ENCODE peak calls at places on chromosomes 16 and 17, in five cellular contexts. One of them, this sample, is unnamed.
A peak's percentile ranks its signal among the peaks of the same experiment; 100 is the strongest.

GRCh38 chr17:8141046-8141445 is 11.2 kb downstream of the PER1 start:
- DNase-seq in left ventricle myocardium inferior: no peak
- DNase-seq in right lobe of liver: no peak
- DNase-seq in RWPE1: no peak
- DNase-seq in AG10803: no peak
- DNase-seq in this sample: no peak

GRCh38 chr17:73823684-73824083 is 179.4 kb upstream of the SDK2 start:
- DNase-seq in left ventricle myocardium inferior: no peak
- DNase-seq in right lobe of liver: no peak
- DNase-seq in RWPE1: no peak
- DNase-seq in AG10803: no peak
- DNase-seq in this sample: no peak

GRCh38 chr16:27406729-27407128 is 4.8 kb downstream of the IL21R start:
- DNase-seq in left ventricle myocardium inferior: no peak
- DNase-seq in right lobe of liver: no peak
- DNase-seq in RWPE1: no peak
- DNase-seq in AG10803: no peak
- DNase-seq in this sample: no peak

GRCh38 chr17:39809221-39809620 is 54.9 kb downstream of the IKZF3 start:
- DNase-seq in left ventricle myocardium inferior: no peak
- DNase-seq in right lobe of liver: no peak
- DNase-seq in RWPE1: no peak
- DNase-seq in AG10803: no peak
- DNase-seq in this sample: no peak

GRCh38 chr16:3327514-3327913 is 22.2 kb downstream of the ZNF75A start:
- DNase-seq in left ventricle myocardium inferior: no peak
- DNase-seq in right lobe of liver: no peak
- DNase-seq in RWPE1: no peak
- DNase-seq in AG10803: no peak
- DNase-seq in this sample: no peak

GRCh38 chr17:69709441-69709840 is 294.9 kb downstream of the MAP2K6 start:
- DNase-seq in left ventricle myocardium inferior: no peak
- DNase-seq in right lobe of liver: no peak
- DNase-seq in RWPE1: no peak
- DNase-seq in AG10803: no peak
- DNase-seq in this sample: no peak

GRCh38 chr16:55047331-55047730 is 116.7 kb downstream of the IRX5 start:
- DNase-seq in left ventricle myocardium inferior: no peak
- DNase-seq in right lobe of liver: no peak
- DNase-seq in RWPE1: no peak
- DNase-seq in AG10803: no peak
- DNase-seq in this sample: no peak

GRCh38 chr16:57355898-57356414 is 2.6 kb upstream of the CCL22 start:
- DNase-seq in left ventricle myocardium inferior: no peak
- DNase-seq in right lobe of liver: no peak
- DNase-seq in RWPE1: no peak
- DNase-seq in AG10803: no peak
- DNase-seq in this sample: no peak

GRCh38 chr16:30092373-30093010 is 768 bp upstream of the TBX6 start:
- DNase-seq in left ventricle myocardium inferior: peak; percentile 75
- DNase-seq in right lobe of liver: peak; percentile 71
- DNase-seq in RWPE1: no peak
- DNase-seq in AG10803: peak; percentile 42
- DNase-seq in this sample: peak; percentile 92

DNA sequence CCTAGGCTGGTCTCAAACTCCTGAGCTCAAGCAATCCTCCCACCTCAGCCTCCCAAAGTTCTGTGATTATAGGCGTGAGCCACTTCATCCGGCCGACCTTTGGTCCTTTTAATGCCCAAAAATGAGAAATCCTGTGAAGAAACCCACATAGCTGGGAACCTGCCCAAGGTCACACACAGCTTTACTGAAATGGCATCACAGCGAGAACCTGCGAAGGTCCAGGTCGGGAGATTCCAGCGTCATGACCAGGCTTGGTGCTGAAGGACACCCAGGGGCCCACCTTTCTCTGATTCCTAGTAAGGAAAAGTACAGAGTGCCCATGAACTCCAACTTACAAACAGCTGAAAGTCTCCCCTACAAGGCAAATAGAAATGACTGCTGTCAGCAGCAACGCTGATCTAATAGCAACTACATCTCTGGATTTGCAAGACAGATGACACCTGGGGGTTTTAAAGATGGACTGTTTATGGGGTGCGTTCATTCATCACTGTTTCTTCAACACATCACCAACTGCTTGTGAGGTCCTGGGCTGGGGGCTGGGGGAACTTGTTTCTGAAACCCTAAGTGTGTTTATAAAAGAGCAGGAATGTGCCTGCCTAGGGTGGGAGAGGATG is 24.5 kb upstream of the DNAH17 start:
- DNase-seq in left ventricle myocardium inferior: no peak
- DNase-seq in right lobe of liver: no peak
- DNase-seq in RWPE1: no peak
- DNase-seq in AG10803: no peak
- DNase-seq in this sample: no peak
- TF ChIP-seq CTCF in left ventricle myocardium inferior: no peak
- TF ChIP-seq CTCF in right lobe of liver: no peak
- TF ChIP-seq CTCF in RWPE1: no peak
- TF ChIP-seq CTCF in AG10803: no peak
- TF ChIP-seq CTCF in this sample: no peak

GRCh38 chr16:72195609-72196008 is 23.7 kb upstream of the PMFBP1 start:
- DNase-seq in left ventricle myocardium inferior: no peak
- DNase-seq in right lobe of liver: no peak
- DNase-seq in RWPE1: no peak
- DNase-seq in AG10803: no peak
- DNase-seq in this sample: peak; percentile 26
- TF ChIP-seq CTCF in left ventricle myocardium inferior: no peak
- TF ChIP-seq CTCF in right lobe of liver: no peak
- TF ChIP-seq CTCF in RWPE1: no peak
- TF ChIP-seq CTCF in AG10803: no peak
- TF ChIP-seq CTCF in this sample: no peak

DNA sequence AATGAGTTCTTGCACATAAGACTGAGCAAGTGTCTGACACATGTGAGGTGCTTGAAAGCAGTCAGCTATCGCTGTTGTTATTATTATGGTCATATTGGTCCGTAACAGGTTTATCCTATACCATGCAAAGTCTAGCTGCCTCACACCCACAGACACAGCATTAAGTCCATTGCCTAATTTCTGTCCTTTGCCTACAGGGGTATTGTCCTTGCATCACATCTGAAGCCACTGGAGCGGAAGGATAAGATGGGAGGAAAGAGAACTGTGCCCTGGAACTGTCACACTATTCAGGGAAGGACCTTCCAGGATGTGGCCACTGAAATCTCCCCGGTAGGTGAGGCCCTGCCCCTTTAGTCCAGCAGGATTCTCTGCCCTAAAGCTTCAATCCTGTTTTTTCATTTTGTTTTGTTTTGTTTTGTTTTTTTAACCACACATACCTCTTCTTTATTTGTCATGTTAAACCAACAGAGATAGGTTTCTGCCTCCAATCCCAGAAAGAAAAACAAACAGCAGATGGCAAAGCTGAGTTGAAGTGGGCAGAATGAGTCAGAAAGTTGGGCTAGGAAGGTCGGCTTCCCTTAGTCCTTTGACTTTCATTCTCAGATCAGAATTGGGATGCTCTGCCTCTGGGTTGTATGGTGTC is 2.2 kb upstream of the EFTUD2 start:
- DNase-seq in left ventricle myocardium inferior: no peak
- DNase-seq in right lobe of liver: peak; percentile 28
- DNase-seq in RWPE1: no peak
- DNase-seq in AG10803: peak; percentile 60
- DNase-seq in this sample: no peak
- TF ChIP-seq CTCF in left ventricle myocardium inferior: no peak
- TF ChIP-seq CTCF in right lobe of liver: no peak
- TF ChIP-seq CTCF in RWPE1: no peak
- TF ChIP-seq CTCF in AG10803: peak; percentile 47
- TF ChIP-seq CTCF in this sample: no peak

GRCh38 chr17:75525806-75526554 is 483 bp downstream of the LLGL2 start:
- DNase-seq in left ventricle myocardium inferior: no peak
- DNase-seq in right lobe of liver: peak; percentile 78
- DNase-seq in RWPE1: no peak
- DNase-seq in AG10803: no peak
- DNase-seq in this sample: no peak

GRCh38 chr17:75526555-75527270 is 1.2 kb downstream of the LLGL2 start:
- DNase-seq in left ventricle myocardium inferior: no peak
- DNase-seq in right lobe of liver: no peak
- DNase-seq in RWPE1: no peak
- DNase-seq in AG10803: no peak
- DNase-seq in this sample: no peak

GRCh38 chr17:75524269-75524970 is 1.1 kb upstream of the LLGL2 start:
- DNase-seq in left ventricle myocardium inferior: no peak
- DNase-seq in right lobe of liver: peak; percentile 48
- DNase-seq in RWPE1: no peak
- DNase-seq in AG10803: no peak
- DNase-seq in this sample: no peak

GRCh38 chr17:75523647-75524046 is 1.9 kb upstream of the LLGL2 start:
- DNase-seq in left ventricle myocardium inferior: no peak
- DNase-seq in right lobe of liver: peak; percentile 43
- DNase-seq in RWPE1: no peak
- DNase-seq in AG10803: no peak
- DNase-seq in this sample: no peak

GRCh38 chr17:75524971-75525805 is at the start of gene LLGL2:
- DNase-seq in left ventricle myocardium inferior: peak; percentile 67
- DNase-seq in right lobe of liver: peak; percentile 90
- DNase-seq in RWPE1: peak; percentile 98
- DNase-seq in AG10803: no peak
- DNase-seq in this sample: peak; percentile 68
- TF ChIP-seq CTCF in left ventricle myocardium inferior: peak; percentile 67
- TF ChIP-seq CTCF in right lobe of liver: peak; percentile 61
- TF ChIP-seq CTCF in RWPE1: peak; percentile 75
- TF ChIP-seq CTCF in AG10803: no peak
- TF ChIP-seq CTCF in this sample: no peak

GRCh38 chr16:22270525-22270924 is 26.7 kb upstream of the POLR3E start:
- DNase-seq in left ventricle myocardium inferior: no peak
- DNase-seq in right lobe of liver: no peak
- DNase-seq in RWPE1: no peak
- DNase-seq in AG10803: peak; percentile 13
- DNase-seq in this sample: no peak

GRCh38 chr16:22278418-22278817 is 18.8 kb upstream of the POLR3E start:
- DNase-seq in left ventricle myocardium inferior: no peak
- DNase-seq in right lobe of liver: no peak
- DNase-seq in RWPE1: no peak
- DNase-seq in AG10803: no peak
- DNase-seq in this sample: no peak

GRCh38 chr16:22278841-22279240 is 18.4 kb upstream of the POLR3E start:
- DNase-seq in left ventricle myocardium inferior: no peak
- DNase-seq in right lobe of liver: no peak
- DNase-seq in RWPE1: no peak
- DNase-seq in AG10803: no peak
- DNase-seq in this sample: no peak

GRCh38 chr16:22274916-22275315 is 22.3 kb upstream of the POLR3E start:
- DNase-seq in left ventricle myocardium inferior: no peak
- DNase-seq in right lobe of liver: no peak
- DNase-seq in RWPE1: no peak
- DNase-seq in AG10803: no peak
- DNase-seq in this sample: no peak
- TF ChIP-seq CTCF in left ventricle myocardium inferior: no peak
- TF ChIP-seq CTCF in right lobe of liver: no peak
- TF ChIP-seq CTCF in RWPE1: no peak
- TF ChIP-seq CTCF in AG10803: no peak
- TF ChIP-seq CTCF in this sample: no peak

GRCh38 chr17:71902931-71903506 is 217.8 kb upstream of the SOX9 start:
- DNase-seq in left ventricle myocardium inferior: no peak
- DNase-seq in right lobe of liver: no peak
- DNase-seq in RWPE1: peak; percentile 5
- DNase-seq in AG10803: peak; percentile 25
- DNase-seq in this sample: no peak

GRCh38 chr17:71900830-71901229 is 220.0 kb upstream of the SOX9 start:
- DNase-seq in left ventricle myocardium inferior: no peak
- DNase-seq in right lobe of liver: no peak
- DNase-seq in RWPE1: peak; percentile 91
- DNase-seq in AG10803: no peak
- DNase-seq in this sample: no peak

GRCh38 chr17:71899317-71899716 is 221.5 kb upstream of the SOX9 start:
- DNase-seq in left ventricle myocardium inferior: no peak
- DNase-seq in right lobe of liver: no peak
- DNase-seq in RWPE1: peak; percentile 55
- DNase-seq in AG10803: no peak
- DNase-seq in this sample: no peak
- TF ChIP-seq CTCF in left ventricle myocardium inferior: no peak
- TF ChIP-seq CTCF in right lobe of liver: no peak
- TF ChIP-seq CTCF in RWPE1: no peak
- TF ChIP-seq CTCF in AG10803: no peak
- TF ChIP-seq CTCF in this sample: no peak

GRCh38 chr17:75753193-75753513 is 11.8 kb downstream of the GALK1 start:
- DNase-seq in left ventricle myocardium inferior: no peak
- DNase-seq in right lobe of liver: no peak
- DNase-seq in RWPE1: no peak
- DNase-seq in AG10803: no peak
- DNase-seq in this sample: no peak

GRCh38 chr17:75750661-75751423 is 14.2 kb downstream of the GALK1 start:
- DNase-seq in left ventricle myocardium inferior: no peak
- DNase-seq in right lobe of liver: no peak
- DNase-seq in RWPE1: no peak
- DNase-seq in AG10803: no peak
- DNase-seq in this sample: no peak

GRCh38 chr17:75753514-75754377 is 11.2 kb downstream of the GALK1 start:
- DNase-seq in left ventricle myocardium inferior: peak; percentile 78
- DNase-seq in right lobe of liver: peak; percentile 77
- DNase-seq in RWPE1: no peak
- DNase-seq in AG10803: peak; percentile 60
- DNase-seq in this sample: peak; percentile 73

GRCh38 chr17:75751676-75752404 is 13.2 kb downstream of the GALK1 start:
- DNase-seq in left ventricle myocardium inferior: no peak
- DNase-seq in right lobe of liver: no peak
- DNase-seq in RWPE1: no peak
- DNase-seq in AG10803: no peak
- DNase-seq in this sample: no peak

GRCh38 chr17:75752405-75753192 is 12.4 kb downstream of the GALK1 start:
- DNase-seq in left ventricle myocardium inferior: no peak
- DNase-seq in right lobe of liver: no peak
- DNase-seq in RWPE1: no peak
- DNase-seq in AG10803: no peak
- DNase-seq in this sample: no peak
- TF ChIP-seq CTCF in left ventricle myocardium inferior: no peak
- TF ChIP-seq CTCF in right lobe of liver: no peak
- TF ChIP-seq CTCF in RWPE1: no peak
- TF ChIP-seq CTCF in AG10803: no peak
- TF ChIP-seq CTCF in this sample: no peak

GRCh38 chr16:15721018-15721417 is 71.0 kb downstream of the NDE1 start:
- DNase-seq in left ventricle myocardium inferior: no peak
- DNase-seq in right lobe of liver: no peak
- DNase-seq in RWPE1: no peak
- DNase-seq in AG10803: no peak
- DNase-seq in this sample: no peak
- TF ChIP-seq CTCF in left ventricle myocardium inferior: no peak
- TF ChIP-seq CTCF in right lobe of liver: no peak
- TF ChIP-seq CTCF in RWPE1: no peak
- TF ChIP-seq CTCF in AG10803: no peak
- TF ChIP-seq CTCF in this sample: no peak